ENCODE peak calls at places on chromosomes 2 and 18, in eight cellular contexts. G is psoas muscle; K is GM06990; N is activated T-cell treated with anti-CD3 and anti-CD28 coated beads, Interleukin-2, amount 50 U/mL, for 1 hour; S is T-helper 9 cell; O is G401; B is stimulated activated CD4-positive, alpha-beta T cell treated with anti-CD3 and anti-CD28 coated beads, TNF-alpha, amount 100 ng/mL, for 24 hours; P is uterus. T is an unnamed sample.

GRCh38 chr2:231977430-231977829 is 15.9 kb downstream of the DIS3L2 start:
- DNase-seq in G (no peak), K (no peak), N (no peak), S (no peak), O (no peak), B (no peak), P (no peak), T (no peak)

GRCh38 chr2:165953306-165953654 is 296 bp downstream of the TTC21B start:
- DNase-seq in G (no peak), K (no peak), N (no peak), S (no peak), O (peak; percentile 56), B (no peak), P (no peak), T (no peak)

GRCh38 chr18:56294484-56295183 is 343.8 kb downstream of the TXNL1 start:
- DNase-seq in G (no peak), K (no peak), N (no peak), S (no peak), O (no peak), B (no peak), P (no peak), T (no peak)

GRCh38 chr2:133293544-133294270 is 274.6 kb downstream of the NCKAP5 start:
- DNase-seq in G (no peak), K (no peak), N (no peak), S (no peak), O (no peak), B (no peak), P (no peak), T (no peak)

GRCh38 chr2:13002948-13003347 is 286.2 kb downstream of the TRIB2 start:
- DNase-seq in G (no peak), K (no peak), N (no peak), S (no peak), O (no peak), B (no peak), P (no peak), T (no peak)

GRCh38 chr2:164495491-164496223 is 125.6 kb downstream of the GRB14 start:
- DNase-seq in G (no peak), K (no peak), N (no peak), S (no peak), O (peak; percentile 39), B (no peak), P (no peak), T (no peak)

GRCh38 chr18:77495079-77495478 is 245.4 kb downstream of the GALR1 start:
- DNase-seq in G (no peak), K (no peak), N (no peak), S (no peak), O (no peak), B (no peak), P (no peak), T (no peak)

GRCh38 chr2:117785740-117786139 is 28.8 kb upstream of the DDX18 start:
- DNase-seq in G (no peak), K (no peak), N (no peak), S (no peak), O (peak; percentile 35), B (no peak), P (no peak), T (peak; percentile 1)

GRCh38 chr2:5364361-5364760 is 327.8 kb upstream of the SOX11 start:
- DNase-seq in G (no peak), K (no peak), N (no peak), S (no peak), O (no peak), B (no peak), P (no peak), T (no peak)